ENCODE peak calls at places on chromosomes 7 and 10, in four cellular contexts. One of them, this sample, is unnamed.
A peak's percentile ranks its signal among the peaks of the same experiment; 100 is the strongest.

GRCh38 chr7:127320974-127321373 is 68.2 kb upstream of the GRM8 start:
- DNase-seq in BJ: no peak
- DNase-seq in neural progenitor cell: no peak
- DNase-seq in dorsolateral prefrontal cortex: no peak
- DNase-seq in this sample: no peak

GRCh38 chr10:124063736-124064135 is 29.7 kb downstream of the CHST15 start:
- DNase-seq in BJ: peak; percentile 89
- DNase-seq in dorsolateral prefrontal cortex: peak; percentile 39
- DNase-seq in neural progenitor cell: no peak
- DNase-seq in this sample: no peak

GRCh38 chr10:93039721-93040120 is 20.9 kb upstream of the CYP26C1 start:
- DNase-seq in neural progenitor cell: peak; percentile 53
- DNase-seq in BJ: no peak
- DNase-seq in dorsolateral prefrontal cortex: no peak
- DNase-seq in this sample: no peak

GRCh38 chr7:22083711-22084289 is 138.1 kb upstream of the CDCA7L start:
- DNase-seq in dorsolateral prefrontal cortex: no peak
- DNase-seq in neural progenitor cell: no peak
- DNase-seq in BJ: no peak
- DNase-seq in this sample: no peak

GRCh38 chr10:60006046-60006445 is 99.7 kb upstream of the CCDC6 start:
- DNase-seq in dorsolateral prefrontal cortex: no peak
- DNase-seq in BJ: no peak
- DNase-seq in neural progenitor cell: no peak
- DNase-seq in this sample: no peak

GRCh38 chr10:27857616-27858015 is 112.0 kb upstream of the MKX start:
- DNase-seq in BJ: no peak
- DNase-seq in dorsolateral prefrontal cortex: no peak
- DNase-seq in neural progenitor cell: peak; percentile 86
- DNase-seq in this sample: no peak

GRCh38 chr7:127251048-127251451 is 1.7 kb downstream of the GRM8 start:
- DNase-seq in BJ: no peak
- DNase-seq in neural progenitor cell: peak; percentile 32
- DNase-seq in dorsolateral prefrontal cortex: peak; percentile 45
- DNase-seq in this sample: no peak

GRCh38 chr7:128827248-128827958 is 2.8 kb upstream of the FLNC start:
- DNase-seq in neural progenitor cell: peak; percentile 43
- DNase-seq in BJ: no peak
- DNase-seq in dorsolateral prefrontal cortex: no peak
- DNase-seq in this sample: no peak

GRCh38 chr10:99799613-99800012 is 17.2 kb downstream of the ABCC2 start:
- DNase-seq in BJ: no peak
- DNase-seq in neural progenitor cell: no peak
- DNase-seq in dorsolateral prefrontal cortex: no peak
- DNase-seq in this sample: no peak

GRCh38 chr10:90857635-90858488 is at the start of gene HTR7:
- DNase-seq in BJ: no peak
- DNase-seq in dorsolateral prefrontal cortex: peak; percentile 31
- DNase-seq in neural progenitor cell: peak; percentile 85
- DNase-seq in this sample: no peak

GRCh38 chr10:97538839-97539238 is 33.7 kb upstream of the ANKRD2 start:
- DNase-seq in dorsolateral prefrontal cortex: no peak
- DNase-seq in neural progenitor cell: no peak
- DNase-seq in BJ: no peak
- DNase-seq in this sample: no peak

GRCh38 chr7:93147358-93147757 is 827 bp downstream of the SAMD9L start:
- DNase-seq in neural progenitor cell: no peak
- DNase-seq in BJ: no peak
- DNase-seq in dorsolateral prefrontal cortex: no peak
- DNase-seq in this sample: no peak

GRCh38 chr7:45108863-45109262 is 2.6 kb downstream of the TBRG4 start:
- DNase-seq in neural progenitor cell: no peak
- DNase-seq in dorsolateral prefrontal cortex: no peak
- DNase-seq in BJ: no peak
- DNase-seq in this sample: no peak

GRCh38 chr7:142030294-142030693 is 34.6 kb downstream of the MGAM start:
- DNase-seq in neural progenitor cell: peak; percentile 7
- DNase-seq in dorsolateral prefrontal cortex: no peak
- DNase-seq in BJ: no peak
- DNase-seq in this sample: no peak

GRCh38 chr7:24756545-24756988 is 697 bp downstream of the GSDME start:
- DNase-seq in BJ: no peak
- DNase-seq in dorsolateral prefrontal cortex: peak; percentile 37
- DNase-seq in neural progenitor cell: no peak
- DNase-seq in this sample: no peak

GRCh38 chr10:18233775-18234174 is 93.6 kb downstream of the CACNB2 start:
- DNase-seq in neural progenitor cell: peak; percentile 42
- DNase-seq in BJ: no peak
- DNase-seq in dorsolateral prefrontal cortex: no peak
- DNase-seq in this sample: no peak
- TF ChIP-seq CTCF in neural progenitor cell: peak; percentile 57
- TF ChIP-seq CTCF in BJ: no peak
- TF ChIP-seq CTCF in dorsolateral prefrontal cortex: no peak
- TF ChIP-seq CTCF in this sample: peak; percentile 17

DNA sequence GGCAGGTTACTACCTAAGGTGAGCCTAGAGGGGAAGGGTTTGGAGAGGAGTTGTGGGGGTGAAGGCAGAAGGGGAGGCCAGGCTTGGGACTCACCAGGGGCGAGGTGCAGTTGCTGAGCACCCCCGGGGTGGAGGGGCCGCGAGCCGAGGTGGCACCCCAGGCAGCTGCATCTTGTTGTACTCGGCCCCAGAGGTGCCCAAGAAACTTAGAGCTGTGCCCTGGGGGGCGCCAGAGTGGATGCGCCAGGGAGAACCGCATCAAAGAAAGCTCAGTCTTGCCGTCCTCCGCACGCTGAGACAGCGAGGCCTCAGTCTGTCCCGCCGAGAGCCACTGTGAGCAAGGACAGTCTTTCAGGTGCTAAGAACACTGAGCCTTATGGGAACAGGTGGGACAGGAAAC is 7.4 kb downstream of the ATG9B start:
- DNase-seq in dorsolateral prefrontal cortex: no peak
- DNase-seq in neural progenitor cell: no peak
- DNase-seq in BJ: no peak
- DNase-seq in this sample: no peak
- H3K27me3 ChIP-seq in dorsolateral prefrontal cortex: no peaks in the 10 kb centered on the region
- H3K27me3 ChIP-seq in neural progenitor cell: peaks cover 54% of the 10 kb centered on the region
- H3K27me3 ChIP-seq in BJ: peaks cover 27% of the 10 kb centered on the region
- H3K27me3 ChIP-seq in this sample: peaks cover 64% of the 10 kb centered on the region

GRCh38 chr10:987635-987905 is 664 bp upstream of the GTPBP4 start:
- DNase-seq in BJ: no peak
- DNase-seq in neural progenitor cell: peak; percentile 64
- DNase-seq in dorsolateral prefrontal cortex: no peak
- DNase-seq in this sample: no peak

GRCh38 chr10:988667-989545 is 672 bp downstream of the GTPBP4 start:
- DNase-seq in neural progenitor cell: no peak
- DNase-seq in dorsolateral prefrontal cortex: no peak
- DNase-seq in BJ: no peak
- DNase-seq in this sample: no peak

GRCh38 chr10:986137-986825 is 2.0 kb upstream of the GTPBP4 start:
- DNase-seq in neural progenitor cell: no peak
- DNase-seq in dorsolateral prefrontal cortex: no peak
- DNase-seq in BJ: no peak
- DNase-seq in this sample: peak; percentile 68

GRCh38 chr10:986881-987634 is 1.2 kb upstream of the GTPBP4 start:
- DNase-seq in neural progenitor cell: no peak
- DNase-seq in dorsolateral prefrontal cortex: no peak
- DNase-seq in BJ: peak; percentile 81
- DNase-seq in this sample: no peak

DNA sequence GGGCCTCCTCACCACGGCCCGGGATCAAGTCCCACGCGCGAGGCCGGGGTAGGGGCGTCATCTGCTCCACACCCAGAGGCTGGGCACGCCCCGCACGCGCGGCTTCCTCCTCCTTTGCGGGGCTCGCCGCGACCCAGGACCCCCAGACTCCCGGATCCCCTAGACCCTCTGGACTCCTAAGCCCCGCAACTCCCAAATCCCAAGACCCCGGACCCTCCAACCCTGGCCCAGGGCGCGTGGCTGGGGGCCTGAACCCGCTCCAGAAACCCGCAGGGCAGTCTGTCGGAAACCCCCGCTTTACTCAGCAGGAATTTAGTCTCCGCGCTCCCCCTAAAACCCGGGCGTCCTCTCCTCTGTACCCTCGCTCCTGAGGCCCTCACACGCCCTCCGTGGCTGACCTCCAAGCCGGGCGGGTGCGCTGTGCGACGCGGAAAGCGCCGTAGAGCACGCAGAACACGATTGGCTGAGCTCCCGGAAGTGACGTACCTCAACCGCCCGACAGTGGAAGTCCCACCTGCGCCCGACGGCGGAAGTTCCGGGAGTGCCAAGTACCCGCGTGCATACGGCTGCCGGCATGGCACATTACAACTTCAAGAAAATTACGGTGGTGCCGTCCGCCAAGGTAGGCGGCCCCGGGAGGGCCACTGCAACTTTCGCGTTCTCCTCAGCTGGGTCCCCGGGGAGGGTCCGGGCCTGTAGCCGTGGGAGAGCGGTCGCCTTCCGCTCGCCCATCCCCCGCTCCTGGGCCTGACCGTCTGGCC is at the start of gene GTPBP4:
- DNase-seq in neural progenitor cell: peak; percentile 98
- DNase-seq in BJ: peak; percentile 64
- DNase-seq in dorsolateral prefrontal cortex: peak; percentile 99
- DNase-seq in this sample: peak; percentile 89
- TF ChIP-seq CTCF in neural progenitor cell: peak; percentile 47
- TF ChIP-seq CTCF in BJ: no peak
- TF ChIP-seq CTCF in dorsolateral prefrontal cortex: peak; percentile 57
- TF ChIP-seq CTCF in this sample: peak; percentile 19

DNA sequence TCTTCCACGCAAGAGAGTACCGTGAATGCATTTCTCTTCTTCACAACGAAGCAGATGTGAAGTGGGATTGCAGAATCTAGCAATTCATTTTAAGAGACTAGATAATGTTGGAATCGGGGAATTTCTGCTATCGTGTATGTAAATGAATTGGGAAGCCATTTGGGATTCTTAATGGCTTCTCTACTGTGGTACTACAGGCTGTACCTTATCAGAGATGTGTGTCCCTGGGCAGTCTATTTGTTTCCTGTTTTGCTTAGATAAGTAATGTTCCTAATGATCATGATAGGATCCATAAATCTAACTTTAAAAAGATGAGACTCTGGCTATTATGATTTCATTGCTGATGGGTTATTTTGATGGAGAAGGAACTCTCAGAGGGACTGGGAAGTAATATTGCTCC is 320.6 kb downstream of the REEP3 start:
- DNase-seq in BJ: no peak
- DNase-seq in neural progenitor cell: no peak
- DNase-seq in dorsolateral prefrontal cortex: no peak
- DNase-seq in this sample: no peak
- H3K27me3 ChIP-seq in BJ: no peaks in the 10 kb centered on the region
- H3K27me3 ChIP-seq in neural progenitor cell: no peaks in the 10 kb centered on the region
- H3K27me3 ChIP-seq in dorsolateral prefrontal cortex: no peaks in the 10 kb centered on the region
- H3K27me3 ChIP-seq in this sample: no peaks in the 10 kb centered on the region

DNA sequence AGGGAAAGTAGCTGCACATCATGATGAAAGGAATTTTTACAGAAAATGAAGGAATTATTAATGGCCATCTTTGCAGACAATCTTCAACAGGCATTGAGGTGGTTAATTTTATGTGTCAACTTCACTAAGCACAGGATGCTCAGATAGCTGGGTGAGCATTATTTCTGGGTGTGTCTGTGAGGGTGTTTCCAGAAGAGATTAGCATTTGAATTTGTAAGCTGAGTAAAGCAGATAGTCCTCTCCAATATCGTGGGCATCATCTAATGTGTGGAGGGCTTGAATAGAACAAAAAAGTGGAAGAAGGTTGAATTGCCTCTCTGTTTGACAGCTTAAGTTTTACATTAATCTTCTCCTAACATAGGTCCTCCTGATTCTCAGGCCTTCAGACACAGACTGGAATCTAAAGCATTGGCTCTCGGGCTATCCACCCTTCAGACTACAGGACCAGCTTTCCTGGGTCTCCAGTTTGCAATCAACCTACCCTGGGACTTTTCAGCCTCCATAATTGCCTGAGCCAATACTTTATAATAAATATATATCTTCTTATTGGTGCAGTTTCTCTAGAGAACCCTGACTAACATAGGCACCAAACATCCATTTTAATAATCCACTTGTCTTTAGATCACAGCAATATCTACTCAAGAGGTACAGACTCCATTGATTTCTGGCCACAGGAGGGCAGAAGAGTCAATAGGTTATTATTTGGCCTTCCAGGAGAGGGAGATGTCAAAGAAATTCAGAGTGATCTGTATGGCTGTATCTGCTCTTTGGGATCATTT is 10.5 kb upstream of the CRPPA start:
- DNase-seq in neural progenitor cell: peak; percentile 53
- DNase-seq in BJ: no peak
- DNase-seq in dorsolateral prefrontal cortex: no peak
- DNase-seq in this sample: no peak
- TF ChIP-seq CTCF in neural progenitor cell: peak; percentile 68
- TF ChIP-seq CTCF in BJ: peak; percentile 13
- TF ChIP-seq CTCF in dorsolateral prefrontal cortex: peak; percentile 48
- TF ChIP-seq CTCF in this sample: peak; percentile 44

GRCh38 chr7:27128034-27128433 is 2.5 kb downstream of the HOXA4 start:
- DNase-seq in dorsolateral prefrontal cortex: no peak
- DNase-seq in neural progenitor cell: no peak
- DNase-seq in BJ: no peak
- DNase-seq in this sample: no peak

GRCh38 chr7:27124096-27124978 is 6.2 kb downstream of the HOXA4 start:
- DNase-seq in dorsolateral prefrontal cortex: no peak
- DNase-seq in neural progenitor cell: no peak
- DNase-seq in BJ: no peak
- DNase-seq in this sample: no peak

GRCh38 chr7:27124979-27125689 is 5.4 kb downstream of the HOXA4 start:
- DNase-seq in dorsolateral prefrontal cortex: no peak
- DNase-seq in neural progenitor cell: no peak
- DNase-seq in BJ: no peak
- DNase-seq in this sample: no peak

GRCh38 chr7:27126596-27127327 is 3.8 kb downstream of the HOXA4 start:
- DNase-seq in BJ: no peak
- DNase-seq in dorsolateral prefrontal cortex: no peak
- DNase-seq in neural progenitor cell: no peak
- DNase-seq in this sample: no peak

GRCh38 chr7:27125986-27126394 is 4.6 kb downstream of the HOXA4 start:
- DNase-seq in neural progenitor cell: no peak
- DNase-seq in BJ: no peak
- DNase-seq in dorsolateral prefrontal cortex: no peak
- DNase-seq in this sample: no peak
- H3K27me3 ChIP-seq in neural progenitor cell: peaks cover 100% of the 10 kb centered on the region
- H3K27me3 ChIP-seq in BJ: no peaks in the 10 kb centered on the region
- H3K27me3 ChIP-seq in dorsolateral prefrontal cortex: peaks cover 99% of the 10 kb centered on the region
- H3K27me3 ChIP-seq in this sample: no peaks in the 10 kb centered on the region

GRCh38 chr7:16293669-16294425 is 127.5 kb downstream of the CRPPA start:
- DNase-seq in dorsolateral prefrontal cortex: no peak
- DNase-seq in BJ: no peak
- DNase-seq in neural progenitor cell: no peak
- DNase-seq in this sample: no peak
- TF ChIP-seq CTCF in dorsolateral prefrontal cortex: no peak
- TF ChIP-seq CTCF in BJ: no peak
- TF ChIP-seq CTCF in neural progenitor cell: no peak
- TF ChIP-seq CTCF in this sample: no peak